ENCODE peak calls at places on chromosomes 4 and X, in six cellular contexts. P is PC-3; R is heart right ventricle; N is fibroblast of lung; C is adrenal gland; T is CD8-positive, alpha-beta T cell. W is an unnamed sample.
A peak's percentile ranks its signal among the peaks of the same experiment; 100 is the strongest.

GRCh38 chr4:2303121-2303685 is 41.3 kb upstream of the MXD4 start:
- DNase-seq in T (no peak), P (no peak), C (no peak), N (no peak), R (no peak), W (no peak)

GRCh38 chrX:119636419-119636818 is 30.2 kb upstream of the NKRF start:
- DNase-seq in R (no peak), C (no peak), T (no peak), N (no peak), P (no peak), W (no peak)

GRCh38 chr4:174516345-174516744 is 5.9 kb downstream of the HPGD start:
- DNase-seq in T (no peak), C (no peak), P (no peak), N (no peak), R (no peak), W (no peak)

GRCh38 chrX:23403849-23404248 is 69.2 kb downstream of the PTCHD1 start:
- DNase-seq in P (peak; percentile 30), C (no peak), T (no peak), N (no peak), R (no peak), W (no peak)

GRCh38 chr4:42965326-42965725 is 72.8 kb downstream of the GRXCR1 start:
- DNase-seq in R (no peak), C (no peak), P (peak; percentile 48), T (no peak), N (no peak), W (no peak)

GRCh38 chrX:40651620-40652223 is 4.4 kb upstream of the CXorf38 start:
- DNase-seq in T (peak; percentile 60), N (peak; percentile 64), C (peak; percentile 70), R (peak; percentile 15), P (peak; percentile 69), W (peak; percentile 23)

GRCh38 chrX:9339603-9340569 is 125.0 kb upstream of the TBL1X start:
- DNase-seq in T (no peak), C (peak; percentile 8), N (peak; percentile 34), R (peak; percentile 47), P (no peak), W (no peak)

GRCh38 chr4:11134705-11135104 is 294.0 kb downstream of the HS3ST1 start:
- DNase-seq in C (no peak), N (no peak), P (no peak), R (no peak), T (no peak), W (no peak)

GRCh38 chr4:52036875-52037274 is 1.2 kb downstream of the SGCB start:
- DNase-seq in T (no peak), N (no peak), C (no peak), R (no peak), P (no peak), W (no peak)

GRCh38 chr4:113335771-113336170 is 286.3 kb downstream of the ANK2 start:
- DNase-seq in N (no peak), P (no peak), C (no peak), R (no peak), T (no peak), W (no peak)

GRCh38 chr4:113332701-113333100 is 283.2 kb downstream of the ANK2 start:
- DNase-seq in P (no peak), T (no peak), C (no peak), R (no peak), N (no peak), W (no peak)

GRCh38 chr4:113328514-113328913 is 279.1 kb downstream of the ANK2 start:
- DNase-seq in R (no peak), C (no peak), N (no peak), P (peak; percentile 26), T (no peak), W (no peak)

GRCh38 chr4:113330200-113330599 is 280.7 kb downstream of the ANK2 start:
- DNase-seq in N (no peak), T (no peak), C (no peak), P (no peak), R (no peak), W (no peak)

GRCh38 chr4:113331811-113332210 is 282.4 kb downstream of the ANK2 start:
- DNase-seq in T (no peak), R (no peak), P (no peak), N (no peak), C (no peak), W (no peak)
- H3K27ac ChIP-seq in T (no peak overlapping the region), R (no peak overlapping the region), P (no peak overlapping the region), N (no peak overlapping the region), C (no peak overlapping the region), W (no peak overlapping the region)

DNA sequence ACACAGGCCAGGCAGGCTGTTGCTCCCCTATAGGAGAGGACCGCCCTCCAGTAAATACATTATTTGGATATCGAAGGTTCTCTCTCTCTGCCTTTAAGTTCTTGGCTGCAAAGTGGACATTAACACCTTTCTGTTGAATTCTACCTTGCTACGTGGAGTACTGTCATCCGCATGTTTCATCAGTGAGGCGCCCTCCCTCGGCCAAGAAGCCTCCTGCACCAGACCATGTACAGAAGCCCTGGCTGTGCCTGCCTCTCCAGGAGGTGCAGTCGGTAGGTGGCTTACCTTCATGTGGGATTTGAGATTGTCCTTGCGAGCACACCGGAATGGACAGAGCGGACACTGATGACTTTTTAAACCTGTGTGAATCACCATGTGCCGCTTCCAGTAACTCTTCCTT is 46.7 kb downstream of the ZNF827 start:
- DNase-seq in N (no peak), T (no peak), C (no peak), P (no peak), R (no peak), W (no peak)
- H3K4me1 ChIP-seq in N (peaks cover 2% of the 10 kb centered on the region), T (peaks cover 23% of the 10 kb centered on the region), C (peaks cover 17% of the 10 kb centered on the region), P (no peaks in the 10 kb centered on the region), R (peaks cover 49% of the 10 kb centered on the region), W (no peaks in the 10 kb centered on the region)

GRCh38 chr4:81471361-81472248 is at the start of gene RASGEF1B:
- DNase-seq in C (peak; percentile 92), P (peak; percentile 74), T (peak; percentile 91), R (peak; percentile 90), N (peak; percentile 58), W (peak; percentile 52)

GRCh38 chr4:81468685-81469084 is 3.0 kb downstream of the RASGEF1B start:
- DNase-seq in C (no peak), P (no peak), N (no peak), R (no peak), T (no peak), W (no peak)

GRCh38 chr4:81472249-81473085 is 760 bp upstream of the RASGEF1B start:
- DNase-seq in T (peak; percentile 38), R (no peak), N (peak; percentile 55), C (peak; percentile 23), P (no peak), W (peak; percentile 46)

GRCh38 chr4:81469774-81470455 is 1.8 kb downstream of the RASGEF1B start:
- DNase-seq in T (no peak), P (no peak), C (no peak), N (no peak), R (no peak), W (no peak)

GRCh38 chr4:81470456-81471327 is 1.0 kb downstream of the RASGEF1B start:
- DNase-seq in N (no peak), C (peak; percentile 65), P (peak; percentile 19), T (peak; percentile 14), R (peak; percentile 31), W (peak; percentile 20)
- TF ChIP-seq CTCF in N (no peak), C (no peak), P (no peak), T (no peak), R (no peak), W (no peak)

GRCh38 chr4:185838104-185838452 is 26.1 kb upstream of the SORBS2 start:
- DNase-seq in N (no peak), C (no peak), T (no peak), R (no peak), P (no peak), W (no peak)

GRCh38 chr4:185836268-185837084 is 24.5 kb upstream of the SORBS2 start:
- DNase-seq in C (no peak), N (no peak), R (no peak), T (no peak), P (no peak), W (no peak)

GRCh38 chr4:185838514-185839203 is 26.7 kb upstream of the SORBS2 start:
- DNase-seq in R (no peak), T (no peak), P (no peak), N (no peak), C (no peak), W (no peak)

GRCh38 chr4:185839204-185839712 is 27.3 kb upstream of the SORBS2 start:
- DNase-seq in T (no peak), R (peak; percentile 52), P (peak; percentile 89), C (peak; percentile 84), N (peak; percentile 95), W (peak; percentile 83)

GRCh38 chr4:185837415-185838103 is 25.6 kb upstream of the SORBS2 start:
- DNase-seq in T (no peak), C (no peak), P (no peak), R (no peak), N (no peak), W (no peak)
- H3K27ac ChIP-seq in T (no peak overlapping the region), C (no peak overlapping the region), P (no peak overlapping the region), R (peak overlapping the region; percentile 82), N (no peak overlapping the region), W (no peak overlapping the region)

DNA sequence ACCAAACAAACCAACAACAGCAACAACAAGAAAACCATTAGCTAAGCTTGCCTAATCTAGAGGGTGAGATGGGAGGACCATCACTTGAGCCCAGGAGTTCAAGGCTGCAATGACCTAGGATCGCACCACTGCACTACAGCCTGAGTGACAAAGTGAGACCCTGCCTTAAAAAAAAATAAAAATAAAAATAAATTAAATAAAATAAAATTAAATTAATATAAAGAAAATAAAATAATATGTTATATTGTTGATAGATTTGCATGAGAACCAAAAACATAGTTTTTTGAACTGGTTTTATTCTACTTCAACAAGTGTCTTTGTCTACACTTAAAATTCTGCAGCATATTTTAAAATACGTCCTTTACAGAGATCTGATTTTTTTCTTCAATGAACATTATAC is 2683.1 kb downstream of the ARAP2 start:
- DNase-seq in T (no peak), P (no peak), C (no peak), N (no peak), R (no peak), W (no peak)
- H3K4me1 ChIP-seq in T (no peaks in the 10 kb centered on the region), P (no peaks in the 10 kb centered on the region), C (no peaks in the 10 kb centered on the region), N (no peaks in the 10 kb centered on the region), R (no peaks in the 10 kb centered on the region), W (no peaks in the 10 kb centered on the region)

GRCh38 chrX:108091266-108091877 is at the start of the genes ATG4A and PSMD10:
- DNase-seq in P (peak; percentile 96), R (peak; percentile 89), N (peak; percentile 94), C (peak; percentile 94), T (peak; percentile 80), W (peak; percentile 93)
- TF ChIP-seq CTCF in P (no peak), R (no peak), N (no peak), C (peak; percentile 9), T (no peak), W (no peak)

GRCh38 chrX:56803849-56804681 is 75.0 kb downstream of the NBDY start:
- DNase-seq in R (no peak), T (no peak), C (no peak), N (no peak), P (no peak), W (no peak)
- H3K27ac ChIP-seq in R (no peak overlapping the region), T (no peak overlapping the region), C (no peak overlapping the region), N (no peak overlapping the region), P (no peak overlapping the region), W (no peak overlapping the region)

GRCh38 chr4:177005801-177006230 is 213.1 kb upstream of the VEGFC start:
- DNase-seq in C (no peak), P (peak; percentile 82), R (no peak), N (peak; percentile 58), T (no peak), W (peak; percentile 98)
- H3K4me1 ChIP-seq in C (no peaks in the 10 kb centered on the region), P (peaks cover 64% of the 10 kb centered on the region), R (no peaks in the 10 kb centered on the region), N (peaks cover 3% of the 10 kb centered on the region), T (no peaks in the 10 kb centered on the region), W (peaks cover 55% of the 10 kb centered on the region)

W was measured in foreskin keratinocyte.